ENCODE peak calls at places on chromosome 19, in ten cellular contexts. One of them, this sample, is unnamed.

GRCh38 chr19:5144545-5145179 is 175.7 kb downstream of the KDM4B start:
- DNase-seq in neural crest cell: no peak
- DNase-seq in activated T-helper 1 cell treated with Interleukin-2 at 50 U/mL for 16 hours: no peak
- DNase-seq in activated gamma-delta T cell treated with Interleukin-2 at 50 U/mL for 16 hours: no peak
- DNase-seq in non-pigmented ciliary epithelial cell: no peak
- DNase-seq in EH: no peak
- DNase-seq in effector memory CD8-positive, alpha-beta T cell: no peak
- DNase-seq in effector CD4-positive, alpha-beta T cell: no peak
- DNase-seq in GM23338: no peak
- DNase-seq in C1 segment of cervical spinal cord: no peak
- DNase-seq in this sample: no peak

GRCh38 chr19:15418112-15418587 is 638 bp downstream of the AKAP8L start:
- DNase-seq in neural crest cell: no peak
- DNase-seq in activated T-helper 1 cell treated with Interleukin-2 at 50 U/mL for 16 hours: no peak
- DNase-seq in activated gamma-delta T cell treated with Interleukin-2 at 50 U/mL for 16 hours: no peak
- DNase-seq in non-pigmented ciliary epithelial cell: no peak
- DNase-seq in EH: peak; percentile 51
- DNase-seq in effector memory CD8-positive, alpha-beta T cell: no peak
- DNase-seq in effector CD4-positive, alpha-beta T cell: no peak
- DNase-seq in GM23338: no peak
- DNase-seq in C1 segment of cervical spinal cord: no peak
- DNase-seq in this sample: no peak

GRCh38 chr19:35222373-35223005 is 6.0 kb downstream of the FAM187B start:
- DNase-seq in neural crest cell: no peak
- DNase-seq in activated T-helper 1 cell treated with Interleukin-2 at 50 U/mL for 16 hours: no peak
- DNase-seq in activated gamma-delta T cell treated with Interleukin-2 at 50 U/mL for 16 hours: peak; percentile 0
- DNase-seq in non-pigmented ciliary epithelial cell: no peak
- DNase-seq in EH: no peak
- DNase-seq in effector memory CD8-positive, alpha-beta T cell: no peak
- DNase-seq in effector CD4-positive, alpha-beta T cell: no peak
- DNase-seq in GM23338: no peak
- DNase-seq in C1 segment of cervical spinal cord: no peak
- DNase-seq in this sample: no peak

GRCh38 chr19:6210721-6211600 is 68.8 kb downstream of the MLLT1 start:
- DNase-seq in neural crest cell: no peak
- DNase-seq in activated T-helper 1 cell treated with Interleukin-2 at 50 U/mL for 16 hours: no peak
- DNase-seq in activated gamma-delta T cell treated with Interleukin-2 at 50 U/mL for 16 hours: no peak
- DNase-seq in non-pigmented ciliary epithelial cell: no peak
- DNase-seq in EH: no peak
- DNase-seq in effector memory CD8-positive, alpha-beta T cell: no peak
- DNase-seq in effector CD4-positive, alpha-beta T cell: no peak
- DNase-seq in GM23338: no peak
- DNase-seq in C1 segment of cervical spinal cord: no peak
- DNase-seq in this sample: no peak

GRCh38 chr19:5624741-5625140 is 1.9 kb downstream of the SAFB start:
- DNase-seq in neural crest cell: no peak
- DNase-seq in activated T-helper 1 cell treated with Interleukin-2 at 50 U/mL for 16 hours: no peak
- DNase-seq in activated gamma-delta T cell treated with Interleukin-2 at 50 U/mL for 16 hours: no peak
- DNase-seq in non-pigmented ciliary epithelial cell: no peak
- DNase-seq in EH: peak; percentile 13
- DNase-seq in effector memory CD8-positive, alpha-beta T cell: no peak
- DNase-seq in effector CD4-positive, alpha-beta T cell: no peak
- DNase-seq in GM23338: peak; percentile 24
- DNase-seq in C1 segment of cervical spinal cord: no peak
- DNase-seq in this sample: no peak

GRCh38 chr19:48501961-48502719 is 9.5 kb downstream of the LMTK3 start:
- DNase-seq in neural crest cell: no peak
- DNase-seq in activated T-helper 1 cell treated with Interleukin-2 at 50 U/mL for 16 hours: peak; percentile 47
- DNase-seq in activated gamma-delta T cell treated with Interleukin-2 at 50 U/mL for 16 hours: peak; percentile 55
- DNase-seq in non-pigmented ciliary epithelial cell: no peak
- DNase-seq in EH: peak; percentile 59
- DNase-seq in effector memory CD8-positive, alpha-beta T cell: peak; percentile 58
- DNase-seq in effector CD4-positive, alpha-beta T cell: peak; percentile 68
- DNase-seq in GM23338: peak; percentile 100
- DNase-seq in C1 segment of cervical spinal cord: no peak
- DNase-seq in this sample: no peak

GRCh38 chr19:46134527-46134926 is 10.0 kb upstream of the IGFL3 start:
- DNase-seq in neural crest cell: no peak
- DNase-seq in activated T-helper 1 cell treated with Interleukin-2 at 50 U/mL for 16 hours: no peak
- DNase-seq in activated gamma-delta T cell treated with Interleukin-2 at 50 U/mL for 16 hours: no peak
- DNase-seq in non-pigmented ciliary epithelial cell: no peak
- DNase-seq in EH: no peak
- DNase-seq in effector memory CD8-positive, alpha-beta T cell: no peak
- DNase-seq in effector CD4-positive, alpha-beta T cell: no peak
- DNase-seq in GM23338: no peak
- DNase-seq in C1 segment of cervical spinal cord: no peak
- DNase-seq in this sample: no peak

GRCh38 chr19:54485846-54486245 is 12.8 kb upstream of the CDC42EP5 start:
- DNase-seq in neural crest cell: no peak
- DNase-seq in activated T-helper 1 cell treated with Interleukin-2 at 50 U/mL for 16 hours: no peak
- DNase-seq in activated gamma-delta T cell treated with Interleukin-2 at 50 U/mL for 16 hours: no peak
- DNase-seq in non-pigmented ciliary epithelial cell: no peak
- DNase-seq in EH: no peak
- DNase-seq in effector memory CD8-positive, alpha-beta T cell: no peak
- DNase-seq in effector CD4-positive, alpha-beta T cell: no peak
- DNase-seq in GM23338: no peak
- DNase-seq in C1 segment of cervical spinal cord: no peak
- DNase-seq in this sample: no peak

GRCh38 chr19:11378319-11379189 is 4.1 kb downstream of the SWSAP1 start:
- DNase-seq in neural crest cell: peak; percentile 74
- DNase-seq in activated T-helper 1 cell treated with Interleukin-2 at 50 U/mL for 16 hours: no peak
- DNase-seq in activated gamma-delta T cell treated with Interleukin-2 at 50 U/mL for 16 hours: no peak
- DNase-seq in non-pigmented ciliary epithelial cell: no peak
- DNase-seq in EH: peak; percentile 87
- DNase-seq in effector memory CD8-positive, alpha-beta T cell: no peak
- DNase-seq in effector CD4-positive, alpha-beta T cell: no peak
- DNase-seq in GM23338: peak; percentile 86
- DNase-seq in C1 segment of cervical spinal cord: no peak
- DNase-seq in this sample: no peak

GRCh38 chr19:7869910-7870511 is 4.2 kb downstream of the PRR36 start:
- DNase-seq in neural crest cell: no peak
- DNase-seq in activated T-helper 1 cell treated with Interleukin-2 at 50 U/mL for 16 hours: no peak
- DNase-seq in activated gamma-delta T cell treated with Interleukin-2 at 50 U/mL for 16 hours: peak; percentile 44
- DNase-seq in non-pigmented ciliary epithelial cell: no peak
- DNase-seq in EH: peak; percentile 56
- DNase-seq in effector memory CD8-positive, alpha-beta T cell: peak; percentile 35
- DNase-seq in effector CD4-positive, alpha-beta T cell: peak; percentile 42
- DNase-seq in GM23338: peak; percentile 96
- DNase-seq in C1 segment of cervical spinal cord: no peak
- DNase-seq in this sample: no peak